ENCODE peak calls at places on chromosome 2, in six cellular contexts. H, B, F, A, E and S are unnamed samples.

GRCh38 chr2:141186413-141187062 is 944.3 kb downstream of the LRP1B start:
- DNase-seq in E (no peak), B (no peak), F (no peak), H (no peak), A (no peak), S (no peak)

GRCh38 chr2:8346238-8346637 is 335.6 kb upstream of the ID2 start:
- DNase-seq in E (no peak), F (no peak), A (no peak), H (no peak), B (no peak), S (no peak)

GRCh38 chr2:102166189-102166845 is 20.5 kb upstream of the IL1RL2 start:
- DNase-seq in E (no peak), H (peak; percentile 76), A (peak; percentile 35), B (no peak), F (peak; percentile 65), S (peak; percentile 61)

GRCh38 chr2:9952286-9952737 is 819 bp downstream of the GRHL1 start:
- DNase-seq in F (no peak), H (no peak), E (no peak), A (no peak), B (no peak), S (no peak)

GRCh38 chr2:3193423-3194330 is 183.9 kb downstream of the EIPR1 start:
- DNase-seq in B (no peak), F (no peak), H (no peak), E (no peak), A (no peak), S (no peak)

GRCh38 chr2:131026914-131027313 is 66.3 kb downstream of the FAM168B start:
- DNase-seq in H (no peak), A (no peak), E (no peak), F (no peak), B (no peak), S (no peak)

GRCh38 chr2:167987558-167987957 is 259.8 kb downstream of the STK39 start:
- DNase-seq in H (no peak), E (no peak), A (no peak), B (no peak), F (no peak), S (no peak)

GRCh38 chr2:133109772-133110171 is 439.8 kb upstream of the LYPD1 start:
- DNase-seq in B (no peak), F (peak; percentile 87), E (no peak), A (no peak), H (peak; percentile 66), S (peak; percentile 85)

GRCh38 chr2:37390777-37391176 is 46.3 kb downstream of the QPCT start:
- DNase-seq in F (no peak), A (no peak), B (no peak), H (no peak), E (no peak), S (no peak)

GRCh38 chr2:84880645-84881521 is at the start of gene TRABD2A:
- DNase-seq in B (no peak), E (peak; percentile 38), F (no peak), A (no peak), H (no peak), S (no peak)

GRCh38 chr2:145408980-145409379 is 889.1 kb upstream of the ZEB2 start:
- DNase-seq in A (no peak), H (no peak), F (no peak), E (no peak), B (no peak), S (peak; percentile 15)
- H3K27me3 ChIP-seq in A (no peaks in the 10 kb centered on the region), H (no peaks in the 10 kb centered on the region), F (no peaks in the 10 kb centered on the region), E (no peaks in the 10 kb centered on the region), B (no peaks in the 10 kb centered on the region), S (no peaks in the 10 kb centered on the region)

DNA sequence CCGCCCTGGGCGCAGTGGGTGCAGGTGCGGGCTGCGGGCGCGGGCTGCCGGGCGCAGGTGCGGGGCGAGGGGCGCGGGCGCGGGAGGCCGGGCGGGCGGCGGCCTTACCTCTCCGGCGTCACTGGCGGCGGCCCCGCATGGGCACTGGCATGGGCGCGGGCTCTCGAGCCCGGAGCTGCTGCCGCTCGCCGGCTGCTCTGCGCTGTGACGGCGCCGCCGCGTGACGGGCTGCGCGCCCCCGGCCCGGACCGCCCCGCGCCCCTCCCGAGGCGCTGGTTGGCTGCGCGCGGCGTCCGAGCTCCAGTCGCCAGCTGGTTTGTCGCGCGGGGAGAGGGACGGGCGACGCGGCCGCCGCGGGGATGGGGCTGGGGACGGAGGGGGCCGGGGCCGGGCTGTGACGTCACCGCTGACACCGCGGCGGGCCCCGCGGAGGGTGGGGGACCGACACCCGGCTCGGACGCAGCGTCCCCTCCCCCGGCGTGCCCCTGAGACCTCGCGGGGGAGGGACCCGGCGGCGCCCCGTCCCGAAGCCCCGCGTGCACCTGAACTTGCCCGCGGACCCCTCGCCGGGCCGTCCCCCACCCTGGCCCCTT is at the start of gene KIF1A:
- DNase-seq in H (no peak), E (no peak), A (no peak), B (no peak), F (no peak), S (no peak)
- H3K4me3 ChIP-seq in H (no peak within 1 kb of the TSS), E (peak within 1 kb of the TSS; percentile 36), A (peak within 1 kb of the TSS; percentile 36), B (peak within 1 kb of the TSS; percentile 32), F (no peak within 1 kb of the TSS), S (no peak within 1 kb of the TSS)

DNA sequence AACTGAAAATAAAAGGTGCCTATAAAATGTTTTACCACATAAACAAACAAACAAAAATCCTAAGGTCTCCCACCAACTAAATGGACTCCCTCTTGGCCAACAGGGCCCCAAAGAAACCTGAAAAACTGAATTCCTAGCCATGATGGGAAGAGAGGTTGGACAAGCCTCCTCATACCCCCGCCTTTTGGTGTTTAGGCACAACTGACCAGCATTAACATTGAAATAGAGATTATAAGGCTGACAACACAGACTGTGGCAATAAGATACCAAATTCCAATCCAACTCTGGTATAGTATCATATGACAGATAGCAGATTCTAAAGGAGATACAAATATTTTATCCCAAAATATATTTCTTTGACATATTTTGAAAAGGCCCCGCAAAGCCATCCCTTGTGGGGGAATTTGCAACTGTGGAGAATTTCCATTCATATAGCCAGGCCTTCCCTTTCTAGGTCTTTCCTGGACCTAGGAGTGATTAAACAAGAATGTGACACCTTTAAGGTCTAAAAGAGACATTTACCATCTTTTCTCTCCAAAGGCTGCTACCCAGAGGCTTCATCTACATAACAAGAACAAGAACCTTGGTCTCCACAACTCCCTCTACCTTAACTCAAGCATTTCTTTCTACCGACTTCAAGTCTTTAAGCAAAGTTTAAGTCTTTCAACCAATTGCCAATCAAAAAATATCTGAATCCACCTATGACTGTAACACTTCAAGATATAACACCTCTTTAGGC is 80.0 kb downstream of the CHN1 start:
- DNase-seq in H (no peak), A (no peak), F (no peak), B (no peak), E (no peak), S (no peak)
- TF ChIP-seq CTCF in H (no peak), A (no peak), F (no peak), B (no peak), E (no peak), S (no peak)

DNA sequence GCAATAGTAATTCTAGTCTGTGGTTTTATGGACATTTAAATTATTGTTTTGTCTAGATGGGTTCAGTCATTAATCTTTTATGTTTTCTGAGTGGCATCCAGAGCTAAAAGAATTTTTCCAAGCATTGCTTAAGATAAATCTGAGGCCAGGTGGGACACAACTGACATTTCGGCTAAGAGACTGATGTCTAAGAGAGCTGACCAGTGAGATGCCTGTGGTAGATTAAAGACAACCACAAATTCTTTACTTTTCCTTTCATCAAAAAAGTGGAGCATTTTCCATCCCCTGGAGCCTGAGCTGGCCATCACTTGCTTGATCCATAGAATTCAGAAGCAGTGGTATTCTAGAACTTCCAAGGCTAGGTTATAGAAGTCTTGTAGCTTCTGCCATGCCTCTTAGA is 182.2 kb downstream of the NRP2 start:
- DNase-seq in F (no peak), H (no peak), E (no peak), B (no peak), A (no peak), S (no peak)
- H3K27me3 ChIP-seq in F (peaks cover 44% of the 10 kb centered on the region), H (no peaks in the 10 kb centered on the region), E (no peaks in the 10 kb centered on the region), B (no peaks in the 10 kb centered on the region), A (no peaks in the 10 kb centered on the region), S (no peaks in the 10 kb centered on the region)

GRCh38 chr2:217795067-217795466 is 207.7 kb downstream of the TNS1 start:
- DNase-seq in B (no peak), H (no peak), E (no peak), F (no peak), A (no peak), S (no peak)
- H3K4me3 ChIP-seq in B (no peak overlapping the region), H (no peak overlapping the region), E (no peak overlapping the region), F (no peak overlapping the region), A (no peak overlapping the region), S (no peak overlapping the region)

DNA sequence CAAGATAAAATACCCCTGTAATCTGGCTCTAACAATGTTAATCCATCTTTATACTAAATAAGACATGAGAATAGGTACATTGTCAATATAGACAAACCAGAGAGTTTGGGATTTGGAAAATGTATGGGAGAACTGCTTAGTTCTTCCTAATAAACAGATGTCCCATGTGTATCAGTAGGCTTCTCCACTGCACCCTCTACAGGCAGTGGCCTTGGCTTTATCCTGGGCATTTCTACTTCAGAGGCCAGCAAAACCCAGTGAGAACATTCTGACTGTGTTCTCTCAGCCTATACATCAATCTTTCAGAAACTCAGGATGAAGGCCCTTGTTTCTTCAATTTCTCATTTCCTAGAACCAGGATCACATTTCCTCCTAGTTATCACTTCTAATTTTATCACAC is 1167.5 kb upstream of the ACVR2A start:
- DNase-seq in H (no peak), F (peak; percentile 32), B (no peak), A (no peak), E (no peak), S (peak; percentile 18)
- TF ChIP-seq CTCF in H (peak; percentile 36), F (peak; percentile 61), B (no peak), A (no peak), E (no peak), S (peak; percentile 44)

DNA sequence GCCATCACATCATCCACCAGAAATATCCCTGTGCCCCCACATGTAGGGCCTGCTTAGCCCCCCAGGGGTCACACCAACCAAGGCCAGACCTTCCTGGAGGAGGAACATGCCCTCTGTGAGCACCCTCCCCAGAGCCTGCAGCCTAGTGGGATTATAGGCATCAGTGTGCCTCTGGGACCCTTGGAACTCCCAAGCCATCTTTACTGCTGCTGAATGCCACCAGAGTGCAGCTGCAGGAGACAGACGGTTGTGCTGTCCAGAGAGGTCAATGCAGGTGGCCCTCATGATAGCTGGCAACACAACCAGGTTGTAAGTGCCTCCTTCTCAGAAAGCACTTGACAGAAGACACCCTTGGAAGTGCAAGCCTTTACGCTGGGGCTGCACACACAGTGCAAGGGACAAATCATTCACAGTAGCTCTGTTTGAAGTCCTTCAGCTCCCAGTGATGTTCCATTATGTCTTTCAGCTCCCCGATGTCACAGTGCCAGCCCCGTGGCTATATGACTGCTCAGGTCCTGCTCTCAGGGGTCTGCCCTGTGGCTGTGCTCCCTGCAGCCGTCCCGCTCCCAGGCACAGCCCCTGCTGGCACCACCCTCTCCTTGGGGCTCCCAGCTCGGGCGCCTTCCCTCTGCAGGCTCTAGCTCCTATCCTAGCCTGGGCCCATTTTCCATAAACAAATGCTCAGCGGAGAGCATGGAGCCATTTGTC is 65.1 kb downstream of the EDAR start:
- DNase-seq in A (no peak), E (no peak), F (no peak), B (no peak), H (no peak), S (no peak)
- H3K27me3 ChIP-seq in A (no peaks in the 10 kb centered on the region), E (no peaks in the 10 kb centered on the region), F (no peaks in the 10 kb centered on the region), B (no peaks in the 10 kb centered on the region), H (peaks cover 22% of the 10 kb centered on the region), S (no peaks in the 10 kb centered on the region)

DNA sequence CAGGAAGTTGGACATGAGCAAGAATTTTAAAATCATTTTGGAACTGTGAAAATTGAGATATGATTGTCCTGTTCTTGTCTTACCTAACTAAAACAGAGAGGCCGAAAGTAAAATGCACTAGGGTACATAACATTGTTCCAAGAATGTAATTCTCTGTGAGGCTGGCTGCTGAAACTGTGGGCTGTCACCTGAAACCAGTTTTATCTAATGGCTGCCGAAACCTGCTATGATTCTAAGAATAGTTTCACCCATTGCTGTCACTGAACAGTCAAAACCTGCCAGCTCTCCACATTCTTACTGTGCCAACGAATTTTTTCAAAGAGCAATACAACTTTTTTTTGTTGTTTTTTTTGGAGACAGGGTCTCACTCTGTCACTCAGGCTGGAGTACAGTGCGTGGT is 119.3 kb upstream of the ZSWIM2 start:
- DNase-seq in A (no peak), F (no peak), E (no peak), H (no peak), B (no peak), S (no peak)
- H3K4me3 ChIP-seq in A (no peak overlapping the region), F (no peak overlapping the region), E (no peak overlapping the region), H (no peak overlapping the region), B (no peak overlapping the region), S (no peak overlapping the region)